ENCODE peak calls at places on chromosomes 2 and 18, in ten cellular contexts. Z, M, I, T, J, O, Y, W, E and L are unnamed samples.

GRCh38 chr2:219987830-219988229 is 360.4 kb downstream of the SLC4A3 start:
- DNase-seq in E (peak; percentile 82), Z (peak; percentile 56), O (no peak), J (peak; percentile 96), I (peak; percentile 82), T (peak; percentile 93), Y (no peak), M (no peak), W (no peak), L (no peak)

GRCh38 chr2:88857951-88858406 is 166.5 kb downstream of the RPIA start:
- DNase-seq in Z (no peak), J (peak; percentile 2), Y (peak; percentile 87), O (no peak), I (peak; percentile 25), E (no peak), T (peak; percentile 62), M (no peak), W (no peak), L (no peak)

GRCh38 chr2:88709117-88709739 is 17.8 kb downstream of the RPIA start:
- DNase-seq in M (no peak), Y (no peak), E (peak; percentile 53), I (peak; percentile 25), W (no peak), Z (no peak), O (no peak), T (peak; percentile 42), J (peak; percentile 62), L (no peak)

GRCh38 chr2:137943035-137943830 is 21.0 kb upstream of the HNMT start:
- DNase-seq in O (no peak), W (no peak), I (no peak), Y (no peak), T (no peak), M (no peak), E (no peak), Z (no peak), J (no peak), L (no peak)

GRCh38 chr2:218446547-218446946 is 27.6 kb downstream of the VIL1 start:
- DNase-seq in I (no peak), T (no peak), Z (no peak), M (no peak), Y (no peak), J (no peak), W (no peak), E (no peak), O (no peak), L (no peak)

GRCh38 chr2:96256611-96257113 is 9.1 kb downstream of the TMEM127 start:
- DNase-seq in I (no peak), Z (no peak), W (no peak), O (no peak), T (no peak), E (no peak), Y (no peak), J (no peak), M (no peak), L (peak; percentile 16)

GRCh38 chr2:27446057-27446456 is 3.9 kb downstream of the KRTCAP3 start:
- DNase-seq in Z (no peak), Y (no peak), M (no peak), J (peak; percentile 82), O (peak; percentile 10), I (no peak), E (peak; percentile 77), W (no peak), T (no peak), L (peak; percentile 76)

GRCh38 chr2:182890773-182891381 is 24.4 kb upstream of the FRZB start:
- DNase-seq in W (no peak), O (no peak), Z (no peak), J (no peak), T (no peak), M (no peak), Y (no peak), E (no peak), I (no peak), L (no peak)

GRCh38 chr2:159637988-159638501 is 21.7 kb upstream of the BAZ2B start:
- DNase-seq in J (peak; percentile 99), I (peak; percentile 99), T (peak; percentile 91), M (no peak), W (no peak), Y (no peak), Z (peak; percentile 99), O (no peak), E (peak; percentile 74), L (no peak)

GRCh38 chr18:22420649-22421048 is 2.9 kb upstream of the CTAGE1 start:
- DNase-seq in O (no peak), T (no peak), J (no peak), I (no peak), M (no peak), E (no peak), W (no peak), Z (no peak), Y (no peak), L (no peak)

GRCh38 chr2:105772362-105772761 is 27.6 kb downstream of the NCK2 start:
- DNase-seq in J (no peak), M (no peak), I (no peak), O (no peak), W (no peak), E (no peak), Z (no peak), T (no peak), Y (no peak), L (no peak)

GRCh38 chr2:218566296-218566695 is 1.9 kb downstream of the USP37 start:
- DNase-seq in T (no peak), W (no peak), O (no peak), Z (no peak), Y (no peak), J (no peak), I (no peak), E (no peak), M (no peak), L (no peak)

GRCh38 chr18:58998421-58999203 is 133.9 kb downstream of the ZNF532 start:
- DNase-seq in M (no peak), T (peak; percentile 70), Y (peak; percentile 85), O (no peak), W (no peak), E (peak; percentile 82), Z (peak; percentile 28), J (peak; percentile 62), I (peak; percentile 87), L (peak; percentile 80)

GRCh38 chr18:55455938-55456337 is 132.1 kb downstream of the TCF4 start:
- DNase-seq in E (no peak), T (no peak), M (no peak), I (peak; percentile 33), J (no peak), O (no peak), Y (no peak), W (no peak), Z (no peak), L (no peak)

GRCh38 chr2:158464426-158465281 is 7.9 kb downstream of the PKP4 start:
- DNase-seq in T (peak; percentile 16), M (no peak), Y (peak; percentile 53), O (peak; percentile 35), I (peak; percentile 26), E (peak; percentile 39), Z (no peak), J (no peak), W (no peak), L (no peak)

GRCh38 chr2:168180914-168181313 is 66.5 kb downstream of the STK39 start:
- DNase-seq in O (no peak), Y (no peak), T (no peak), E (peak; percentile 41), I (no peak), Z (no peak), W (no peak), M (no peak), J (no peak), L (no peak)
- H3K4me1 ChIP-seq in O (no peaks in the 10 kb centered on the region), Y (peaks cover 53% of the 10 kb centered on the region), T (peaks cover 11% of the 10 kb centered on the region), E (peaks cover 51% of the 10 kb centered on the region), I (peaks cover 6% of the 10 kb centered on the region), Z (peaks cover 27% of the 10 kb centered on the region), W (peaks cover 33% of the 10 kb centered on the region), M (no peaks in the 10 kb centered on the region), J (peaks cover 45% of the 10 kb centered on the region), L (peaks cover 4% of the 10 kb centered on the region)

GRCh38 chr2:19525313-19525712 is 166.9 kb upstream of the OSR1 start:
- DNase-seq in E (peak; percentile 16), O (no peak), Z (no peak), T (no peak), I (peak; percentile 60), Y (no peak), J (no peak), M (no peak), W (no peak), L (no peak)
- H3K36me3 ChIP-seq in E (no peaks in the 10 kb centered on the region), O (no peaks in the 10 kb centered on the region), Z (no peaks in the 10 kb centered on the region), T (no peaks in the 10 kb centered on the region), I (no peaks in the 10 kb centered on the region), Y (no peaks in the 10 kb centered on the region), J (no peaks in the 10 kb centered on the region), M (no peaks in the 10 kb centered on the region), W (no peaks in the 10 kb centered on the region), L (no peaks in the 10 kb centered on the region)

GRCh38 chr2:233353769-233354499 is at the start of gene DGKD:
- DNase-seq in W (peak; percentile 67), Y (peak; percentile 88), Z (no peak), E (peak; percentile 58), J (peak; percentile 9), O (peak; percentile 68), T (no peak), I (peak; percentile 23), M (no peak), L (peak; percentile 86)
- H3K9ac ChIP-seq in W (peak within 1 kb of the TSS; percentile 68), Y (peak within 1 kb of the TSS; percentile 72), Z (peak within 1 kb of the TSS; percentile 64), E (peak within 1 kb of the TSS; percentile 66), J (no peak within 1 kb of the TSS), O (peak within 1 kb of the TSS; percentile 57), T (peak within 1 kb of the TSS; percentile 93), I (peak within 1 kb of the TSS; percentile 64), M (peak within 1 kb of the TSS; percentile 89), L (peak within 1 kb of the TSS; percentile 38)

GRCh38 chr2:215404357-215404719 is 31.5 kb downstream of the FN1 start:
- DNase-seq in J (no peak), M (no peak), Y (peak; percentile 23), E (no peak), W (no peak), O (no peak), I (no peak), Z (no peak), T (no peak), L (no peak)

GRCh38 chr2:215399067-215399716 is 36.7 kb downstream of the FN1 start:
- DNase-seq in O (no peak), I (no peak), T (no peak), E (no peak), Y (no peak), M (no peak), J (no peak), Z (no peak), W (no peak), L (no peak)

GRCh38 chr2:215405722-215406581 is 29.9 kb downstream of the FN1 start:
- DNase-seq in M (no peak), Z (no peak), E (no peak), W (no peak), T (no peak), J (no peak), I (peak; percentile 28), Y (peak; percentile 27), O (no peak), L (no peak)

GRCh38 chr2:215403441-215404356 is 32.2 kb downstream of the FN1 start:
- DNase-seq in M (no peak), E (no peak), Y (no peak), W (no peak), O (no peak), J (no peak), Z (no peak), I (peak; percentile 29), T (no peak), L (no peak)

DNA sequence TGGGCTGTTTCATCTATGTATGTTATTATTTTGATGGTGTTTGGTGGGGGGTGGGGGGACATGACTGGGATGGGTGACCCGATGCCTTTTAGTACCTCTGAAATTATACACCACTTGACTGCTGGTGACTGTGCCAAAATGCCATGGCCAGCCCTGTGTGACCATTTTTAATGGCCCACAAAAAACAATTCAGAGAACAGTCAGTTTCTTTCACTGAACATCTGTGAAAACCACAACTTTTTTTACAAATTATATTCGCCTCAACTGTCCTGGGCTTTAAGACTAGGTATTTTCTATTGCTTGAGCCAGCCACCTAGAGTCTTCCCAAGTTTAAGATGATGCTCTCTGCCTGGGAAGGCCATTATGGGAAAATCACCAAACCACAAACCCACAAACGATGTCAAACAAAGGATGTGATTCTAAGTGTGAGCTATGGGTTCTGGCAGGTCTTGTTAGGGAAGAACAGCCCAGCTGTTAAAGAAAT is 33.9 kb downstream of the FN1 start:
- DNase-seq in E (peak; percentile 78), M (no peak), Y (peak; percentile 33), W (peak; percentile 34), T (peak; percentile 96), J (peak; percentile 81), I (peak; percentile 98), Z (no peak), O (no peak), L (no peak)
- H3K4me1 ChIP-seq in E (peaks cover 12% of the 10 kb centered on the region), M (no peaks in the 10 kb centered on the region), Y (no peaks in the 10 kb centered on the region), W (peaks cover 22% of the 10 kb centered on the region), T (peaks cover 19% of the 10 kb centered on the region), J (peaks cover 5% of the 10 kb centered on the region), I (peaks cover 18% of the 10 kb centered on the region), Z (peaks cover 2% of the 10 kb centered on the region), O (no peaks in the 10 kb centered on the region), L (no peaks in the 10 kb centered on the region)